ENCODE peak calls at places on chromosome 2, in nine cellular contexts. O, Z, V, N, T, P, C, Y and I are unnamed samples.

GRCh38 chr2:166385313-166385712 is 9.6 kb upstream of the SCN9A start:
- DNase-seq in O (no peak), Z (no peak), V (no peak), N (no peak), T (no peak), P (no peak), C (no peak), Y (no peak), I (no peak)

GRCh38 chr2:239959059-239959971 is 65.8 kb downstream of the NDUFA10 start:
- DNase-seq in O (no peak), Z (no peak), V (peak; percentile 40), N (peak; percentile 13), T (no peak), P (no peak), C (no peak), Y (peak; percentile 5), I (no peak)

GRCh38 chr2:26067980-26068507 is 34.2 kb downstream of the RAB10 start:
- DNase-seq in O (no peak), Z (peak; percentile 69), V (no peak), N (no peak), T (no peak), P (no peak), C (peak; percentile 30), Y (peak; percentile 15), I (no peak)

GRCh38 chr2:98768765-98769476 is 38.0 kb upstream of the MGAT4A start:
- DNase-seq in O (no peak), Z (peak; percentile 81), V (no peak), N (no peak), T (no peak), P (no peak), C (no peak), Y (peak; percentile 28), I (no peak)

GRCh38 chr2:118310878-118311442 is 222.7 kb downstream of the INSIG2 start:
- DNase-seq in O (no peak), Z (no peak), V (peak; percentile 74), N (no peak), T (peak; percentile 11), P (no peak), C (no peak), Y (no peak), I (no peak)

GRCh38 chr2:207113403-207113802 is 52.3 kb downstream of the KLF7 start:
- DNase-seq in O (no peak), Z (no peak), V (no peak), N (no peak), T (no peak), P (no peak), C (no peak), Y (no peak), I (no peak)

GRCh38 chr2:182631299-182631698 is 84.8 kb upstream of the DNAJC10 start:
- DNase-seq in O (no peak), Z (no peak), V (no peak), N (no peak), T (no peak), P (no peak), C (no peak), Y (no peak), I (no peak)

GRCh38 chr2:121826036-121826435 is 70.6 kb downstream of the TSN start:
- DNase-seq in O (no peak), Z (no peak), V (no peak), N (no peak), T (no peak), P (no peak), C (no peak), Y (no peak), I (no peak)

GRCh38 chr2:85900366-85900765 is 11.6 kb upstream of the ST3GAL5 start:
- DNase-seq in O (no peak), Z (no peak), V (no peak), N (no peak), T (no peak), P (no peak), C (no peak), Y (no peak), I (no peak)

GRCh38 chr2:77521931-77522470 is at the start of gene LRRTM4:
- DNase-seq in O (no peak), Z (no peak), V (no peak), N (no peak), T (no peak), P (no peak), C (no peak), Y (no peak), I (peak; percentile 13)

GRCh38 chr2:134582547-134582899 is 136.3 kb downstream of the TMEM163 start:
- DNase-seq in O (no peak), Z (no peak), V (no peak), N (no peak), T (no peak), P (no peak), C (no peak), Y (no peak), I (no peak)

GRCh38 chr2:160408575-160409291 is 84.9 kb downstream of the RBMS1 start:
- DNase-seq in O (no peak), Z (no peak), V (peak; percentile 67), N (no peak), T (no peak), P (no peak), C (no peak), Y (no peak), I (no peak)

GRCh38 chr2:31729442-31730092 is 148.8 kb upstream of the SRD5A2 start:
- DNase-seq in O (no peak), Z (peak; percentile 2), V (no peak), N (peak; percentile 47), T (peak; percentile 40), P (no peak), C (peak; percentile 47), Y (peak; percentile 27), I (no peak)

GRCh38 chr2:10005461-10005860 is 37.9 kb upstream of the KLF11 start:
- DNase-seq in O (no peak), Z (no peak), V (no peak), N (no peak), T (no peak), P (peak; percentile 37), C (no peak), Y (no peak), I (no peak)
- H3K4me3 ChIP-seq in O (no peak overlapping the region), Z (no peak overlapping the region), V (no peak overlapping the region), N (no peak overlapping the region), T (no peak overlapping the region), P (no peak overlapping the region), C (no peak overlapping the region), Y (no peak overlapping the region), I (no peak overlapping the region)

DNA sequence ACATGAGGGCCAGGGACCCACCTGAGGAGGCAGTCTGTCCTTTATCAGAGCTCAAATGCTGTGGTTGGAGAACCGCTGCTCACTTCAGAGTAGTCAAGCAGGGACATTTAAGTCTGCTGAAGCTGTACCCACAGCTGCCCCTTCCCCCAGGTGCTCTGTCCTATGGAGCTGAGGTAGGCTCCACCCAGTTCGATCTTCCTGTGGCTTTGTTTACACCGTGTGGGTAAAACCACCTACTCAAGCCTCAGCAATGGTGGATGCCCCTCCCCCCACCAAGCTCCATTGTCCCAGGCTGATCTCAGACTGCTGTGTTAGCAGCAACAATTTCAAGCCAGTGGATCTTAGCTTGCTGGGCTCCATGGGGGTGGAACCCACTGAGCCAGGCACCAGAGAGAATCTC is 731.4 kb upstream of the HS6ST1 start:
- DNase-seq in O (no peak), Z (peak; percentile 88), V (no peak), N (no peak), T (no peak), P (no peak), C (no peak), Y (no peak), I (no peak)
- H3K4me3 ChIP-seq in O (no peak overlapping the region), Z (peak overlapping the region; percentile 13), V (no peak overlapping the region), N (no peak overlapping the region), T (no peak overlapping the region), P (no peak overlapping the region), C (no peak overlapping the region), Y (no peak overlapping the region), I (no peak overlapping the region)

DNA sequence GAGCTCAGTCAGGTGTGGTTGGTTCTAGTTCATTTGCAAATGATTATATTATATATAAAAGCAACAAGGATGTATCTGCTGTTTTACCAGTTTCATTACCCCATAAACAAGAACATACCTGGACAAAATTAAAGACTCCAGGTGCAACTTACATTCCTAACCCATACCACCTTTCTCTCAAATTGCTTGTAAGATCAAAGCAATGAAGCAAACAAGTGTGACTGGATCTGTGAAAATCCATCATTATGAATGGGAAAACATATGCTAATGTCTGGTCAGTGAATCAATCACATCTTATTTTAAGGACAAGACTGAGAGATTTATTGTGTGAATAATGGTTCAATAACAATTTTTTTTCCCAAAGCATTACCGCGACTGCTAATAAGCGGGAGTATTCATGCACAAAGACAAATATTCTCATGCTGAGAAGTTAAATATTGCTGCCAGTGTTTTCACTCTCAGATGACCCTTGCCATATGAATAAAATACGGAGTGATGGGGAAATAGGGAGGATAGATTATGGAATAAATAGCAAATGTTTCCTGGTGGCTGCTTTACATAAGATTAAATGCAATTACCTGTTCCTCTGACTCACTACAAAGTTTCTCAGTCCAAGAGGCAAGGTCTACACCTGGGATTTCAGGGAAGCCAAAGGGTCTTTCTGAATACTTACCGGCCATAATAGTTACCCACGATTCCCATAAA is 59.3 kb downstream of the WDR75 start:
- DNase-seq in O (no peak), Z (no peak), V (no peak), N (no peak), T (no peak), P (no peak), C (no peak), Y (no peak), I (no peak)
- H3K4me3 ChIP-seq in O (no peak overlapping the region), Z (no peak overlapping the region), V (no peak overlapping the region), N (no peak overlapping the region), T (no peak overlapping the region), P (no peak overlapping the region), C (no peak overlapping the region), Y (no peak overlapping the region), I (no peak overlapping the region)

GRCh38 chr2:223530811-223531210 is 71.3 kb downstream of the SCG2 start:
- DNase-seq in O (no peak), Z (no peak), V (no peak), N (no peak), T (no peak), P (no peak), C (no peak), Y (no peak), I (no peak)
- H3K4me3 ChIP-seq in O (no peak overlapping the region), Z (no peak overlapping the region), V (no peak overlapping the region), N (no peak overlapping the region), T (no peak overlapping the region), P (no peak overlapping the region), C (no peak overlapping the region), Y (no peak overlapping the region), I (no peak overlapping the region)

GRCh38 chr2:218854860-218855259 is 4.7 kb upstream of the WNT6 start:
- DNase-seq in O (no peak), Z (no peak), V (no peak), N (no peak), T (no peak), P (peak; percentile 7), C (no peak), Y (no peak), I (no peak)
- H3K4me3 ChIP-seq in O (no peak overlapping the region), Z (no peak overlapping the region), V (no peak overlapping the region), N (no peak overlapping the region), T (no peak overlapping the region), P (no peak overlapping the region), C (no peak overlapping the region), Y (no peak overlapping the region), I (no peak overlapping the region)

GRCh38 chr2:241944821-241945220 is 75.3 kb downstream of the RTP5 start:
- DNase-seq in O (no peak), Z (no peak), V (no peak), N (no peak), T (no peak), P (no peak), C (no peak), Y (no peak), I (no peak)
- H3K4me3 ChIP-seq in O (no peak overlapping the region), Z (no peak overlapping the region), V (no peak overlapping the region), N (no peak overlapping the region), T (no peak overlapping the region), P (no peak overlapping the region), C (no peak overlapping the region), Y (no peak overlapping the region), I (no peak overlapping the region)